ENCODE peak calls at places on chromosomes 7 and 10, in ten cellular contexts. One of them, this sample, is unnamed. For H3K27me3, the result is how much of the 10 kb centered on the place peaks cover.

GRCh38 chr10:3784510-3785250 is at the start of gene KLF6:
- DNase-seq in fibroblast of lung: peak
- DNase-seq in HepG2: no peak
- DNase-seq in dorsolateral prefrontal cortex: peak
- DNase-seq in thyroid gland: peak
- DNase-seq in pancreas: peak
- DNase-seq in ovary: peak
- DNase-seq in adrenal gland: peak
- DNase-seq in GM23248: peak
- DNase-seq in SK-N-SH: peak
- DNase-seq in this sample: peak

GRCh38 chr7:118948508-118948907 is 724.0 kb downstream of the ANKRD7 start:
- DNase-seq in GM23248: no peak
- DNase-seq in pancreas: no peak
- DNase-seq in dorsolateral prefrontal cortex: no peak
- DNase-seq in SK-N-SH: no peak
- DNase-seq in HepG2: no peak
- DNase-seq in ovary: no peak
- DNase-seq in adrenal gland: no peak
- DNase-seq in thyroid gland: no peak
- DNase-seq in fibroblast of lung: no peak
- DNase-seq in this sample: no peak

GRCh38 chr10:125057158-125058001 is 103.0 kb downstream of the CTBP2 start:
- DNase-seq in fibroblast of lung: peak
- DNase-seq in ovary: peak
- DNase-seq in HepG2: no peak
- DNase-seq in GM23248: peak
- DNase-seq in dorsolateral prefrontal cortex: peak
- DNase-seq in SK-N-SH: peak
- DNase-seq in pancreas: no peak
- DNase-seq in adrenal gland: peak
- DNase-seq in thyroid gland: peak
- DNase-seq in this sample: peak

GRCh38 chr7:44333971-44334733 is 8.8 kb upstream of the CAMK2B start:
- DNase-seq in thyroid gland: no peak
- DNase-seq in adrenal gland: no peak
- DNase-seq in pancreas: no peak
- DNase-seq in ovary: no peak
- DNase-seq in dorsolateral prefrontal cortex: peak
- DNase-seq in HepG2: no peak
- DNase-seq in SK-N-SH: no peak
- DNase-seq in fibroblast of lung: no peak
- DNase-seq in GM23248: no peak
- DNase-seq in this sample: no peak

GRCh38 chr10:97314677-97315076 is 4.4 kb upstream of the FRAT1 start:
- DNase-seq in ovary: no peak
- DNase-seq in adrenal gland: no peak
- DNase-seq in HepG2: no peak
- DNase-seq in SK-N-SH: no peak
- DNase-seq in thyroid gland: no peak
- DNase-seq in fibroblast of lung: no peak
- DNase-seq in pancreas: no peak
- DNase-seq in GM23248: peak
- DNase-seq in dorsolateral prefrontal cortex: no peak
- DNase-seq in this sample: no peak

GRCh38 chr10:112792487-112793196 is 157.4 kb upstream of the TCF7L2 start:
- DNase-seq in pancreas: no peak
- DNase-seq in dorsolateral prefrontal cortex: peak
- DNase-seq in fibroblast of lung: peak
- DNase-seq in GM23248: peak
- DNase-seq in SK-N-SH: no peak
- DNase-seq in ovary: no peak
- DNase-seq in HepG2: no peak
- DNase-seq in adrenal gland: no peak
- DNase-seq in thyroid gland: peak
- DNase-seq in this sample: peak

GRCh38 chr10:127577878-127578627 is 28.9 kb downstream of the NPS start:
- DNase-seq in ovary: no peak
- DNase-seq in adrenal gland: no peak
- DNase-seq in fibroblast of lung: no peak
- DNase-seq in SK-N-SH: no peak
- DNase-seq in GM23248: no peak
- DNase-seq in thyroid gland: no peak
- DNase-seq in HepG2: no peak
- DNase-seq in dorsolateral prefrontal cortex: no peak
- DNase-seq in pancreas: no peak
- DNase-seq in this sample: no peak

GRCh38 chr7:23530355-23530754 is 1.4 kb downstream of the TRA2A start:
- DNase-seq in pancreas: no peak
- DNase-seq in thyroid gland: no peak
- DNase-seq in GM23248: peak
- DNase-seq in dorsolateral prefrontal cortex: no peak
- DNase-seq in HepG2: peak
- DNase-seq in ovary: no peak
- DNase-seq in adrenal gland: no peak
- DNase-seq in fibroblast of lung: peak
- DNase-seq in SK-N-SH: peak
- DNase-seq in this sample: no peak

GRCh38 chr7:151896486-151896885 is 19.6 kb upstream of the PRKAG2 start:
- DNase-seq in GM23248: no peak
- DNase-seq in fibroblast of lung: no peak
- DNase-seq in dorsolateral prefrontal cortex: no peak
- DNase-seq in thyroid gland: no peak
- DNase-seq in HepG2: no peak
- DNase-seq in adrenal gland: no peak
- DNase-seq in SK-N-SH: no peak
- DNase-seq in ovary: no peak
- DNase-seq in pancreas: no peak
- DNase-seq in this sample: no peak

GRCh38 chr7:151895695-151896485 is 19.0 kb upstream of the PRKAG2 start:
- DNase-seq in ovary: no peak
- DNase-seq in SK-N-SH: no peak
- DNase-seq in pancreas: no peak
- DNase-seq in adrenal gland: peak
- DNase-seq in GM23248: no peak
- DNase-seq in dorsolateral prefrontal cortex: peak
- DNase-seq in fibroblast of lung: no peak
- DNase-seq in HepG2: no peak
- DNase-seq in thyroid gland: no peak
- DNase-seq in this sample: no peak

GRCh38 chr7:151893405-151893923 is 16.5 kb upstream of the PRKAG2 start:
- DNase-seq in SK-N-SH: no peak
- DNase-seq in adrenal gland: no peak
- DNase-seq in HepG2: no peak
- DNase-seq in pancreas: no peak
- DNase-seq in fibroblast of lung: no peak
- DNase-seq in ovary: no peak
- DNase-seq in thyroid gland: no peak
- DNase-seq in GM23248: no peak
- DNase-seq in dorsolateral prefrontal cortex: no peak
- DNase-seq in this sample: no peak

GRCh38 chr7:151895008-151895661 is 18.2 kb upstream of the PRKAG2 start:
- DNase-seq in SK-N-SH: no peak
- DNase-seq in fibroblast of lung: no peak
- DNase-seq in GM23248: no peak
- DNase-seq in adrenal gland: no peak
- DNase-seq in HepG2: no peak
- DNase-seq in dorsolateral prefrontal cortex: no peak
- DNase-seq in thyroid gland: no peak
- DNase-seq in pancreas: no peak
- DNase-seq in ovary: no peak
- DNase-seq in this sample: no peak

GRCh38 chr7:151894131-151895007 is 17.5 kb upstream of the PRKAG2 start:
- DNase-seq in thyroid gland: no peak
- DNase-seq in HepG2: no peak
- DNase-seq in pancreas: no peak
- DNase-seq in dorsolateral prefrontal cortex: no peak
- DNase-seq in fibroblast of lung: no peak
- DNase-seq in GM23248: no peak
- DNase-seq in adrenal gland: no peak
- DNase-seq in SK-N-SH: no peak
- DNase-seq in ovary: no peak
- DNase-seq in this sample: no peak
- H3K4me3 ChIP-seq in thyroid gland: no peak
- H3K4me3 ChIP-seq in HepG2: no peak
- H3K4me3 ChIP-seq in pancreas: no peak
- H3K4me3 ChIP-seq in dorsolateral prefrontal cortex: no peak
- H3K4me3 ChIP-seq in fibroblast of lung: no peak
- H3K4me3 ChIP-seq in GM23248: no peak
- H3K4me3 ChIP-seq in adrenal gland: no peak
- H3K4me3 ChIP-seq in SK-N-SH: no peak
- H3K4me3 ChIP-seq in ovary: no peak
- H3K4me3 ChIP-seq in this sample: no peak

GRCh38 chr10:119545310-119545709 is 2.8 kb upstream of the RGS10 start:
- DNase-seq in fibroblast of lung: no peak
- DNase-seq in adrenal gland: no peak
- DNase-seq in GM23248: no peak
- DNase-seq in HepG2: no peak
- DNase-seq in dorsolateral prefrontal cortex: no peak
- DNase-seq in ovary: no peak
- DNase-seq in thyroid gland: no peak
- DNase-seq in pancreas: no peak
- DNase-seq in SK-N-SH: no peak
- DNase-seq in this sample: no peak
- H3K27me3 ChIP-seq in fibroblast of lung: under half
- H3K27me3 ChIP-seq in adrenal gland: under half
- H3K27me3 ChIP-seq in GM23248: under half
- H3K27me3 ChIP-seq in HepG2: under half
- H3K27me3 ChIP-seq in dorsolateral prefrontal cortex: under half
- H3K27me3 ChIP-seq in ovary: under half
- H3K27me3 ChIP-seq in thyroid gland: under half
- H3K27me3 ChIP-seq in pancreas: under half
- H3K27me3 ChIP-seq in SK-N-SH: under half
- H3K27me3 ChIP-seq in this sample: under half

DNA sequence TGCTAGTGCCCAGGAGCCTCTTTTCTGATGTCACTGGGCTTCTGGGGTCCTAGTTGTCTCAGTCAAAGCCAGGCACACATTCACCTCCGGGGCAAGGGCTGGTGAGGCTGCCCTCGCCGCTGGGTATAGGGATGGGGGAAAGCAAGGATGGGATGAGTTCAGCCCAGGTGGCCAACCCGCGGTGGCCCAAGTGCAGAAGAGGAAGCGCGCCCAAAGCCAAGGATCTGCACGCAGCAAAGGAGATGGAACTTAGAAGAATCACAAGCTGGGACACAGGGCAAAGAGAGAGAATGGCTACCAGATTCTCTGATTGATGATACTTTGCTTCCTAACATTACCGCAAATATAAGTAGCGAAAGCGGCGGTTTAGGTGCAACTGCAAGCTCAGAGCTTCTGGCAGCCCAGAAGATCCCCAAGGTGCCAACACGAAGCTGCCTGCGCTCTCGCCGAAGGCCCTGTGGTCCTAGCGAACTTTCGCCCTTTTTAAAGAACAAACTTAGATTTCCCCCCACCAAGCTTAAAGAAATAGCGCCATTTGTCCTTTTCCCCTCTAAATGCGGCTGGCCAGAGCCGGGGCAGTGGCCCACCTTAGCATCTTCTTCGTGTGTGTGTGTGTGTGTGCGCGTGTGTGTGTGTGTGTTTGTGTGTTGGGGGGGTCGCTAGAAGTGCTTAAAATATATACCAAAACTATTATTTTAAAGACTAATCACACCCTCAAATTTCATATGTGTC is 911 bp upstream of the MKX start:
- DNase-seq in ovary: no peak
- DNase-seq in HepG2: no peak
- DNase-seq in adrenal gland: no peak
- DNase-seq in dorsolateral prefrontal cortex: no peak
- DNase-seq in pancreas: no peak
- DNase-seq in fibroblast of lung: no peak
- DNase-seq in thyroid gland: no peak
- DNase-seq in SK-N-SH: no peak
- DNase-seq in GM23248: peak
- DNase-seq in this sample: no peak
- H3K4me3 ChIP-seq in ovary: peak
- H3K4me3 ChIP-seq in HepG2: no peak
- H3K4me3 ChIP-seq in adrenal gland: peak
- H3K4me3 ChIP-seq in dorsolateral prefrontal cortex: peak
- H3K4me3 ChIP-seq in pancreas: peak
- H3K4me3 ChIP-seq in fibroblast of lung: no peak
- H3K4me3 ChIP-seq in thyroid gland: peak
- H3K4me3 ChIP-seq in SK-N-SH: no peak
- H3K4me3 ChIP-seq in GM23248: peak
- H3K4me3 ChIP-seq in this sample: peak

GRCh38 chr7:20798694-20799121 is 12.0 kb upstream of the SP8 start:
- DNase-seq in thyroid gland: no peak
- DNase-seq in ovary: no peak
- DNase-seq in fibroblast of lung: no peak
- DNase-seq in HepG2: no peak
- DNase-seq in pancreas: no peak
- DNase-seq in dorsolateral prefrontal cortex: no peak
- DNase-seq in SK-N-SH: no peak
- DNase-seq in adrenal gland: no peak
- DNase-seq in GM23248: no peak
- DNase-seq in this sample: no peak

GRCh38 chr7:20796565-20796964 is 9.9 kb upstream of the SP8 start:
- DNase-seq in adrenal gland: no peak
- DNase-seq in dorsolateral prefrontal cortex: no peak
- DNase-seq in ovary: no peak
- DNase-seq in SK-N-SH: no peak
- DNase-seq in thyroid gland: no peak
- DNase-seq in HepG2: no peak
- DNase-seq in pancreas: no peak
- DNase-seq in GM23248: no peak
- DNase-seq in fibroblast of lung: no peak
- DNase-seq in this sample: no peak

GRCh38 chr7:20795881-20796280 is 9.2 kb upstream of the SP8 start:
- DNase-seq in ovary: no peak
- DNase-seq in HepG2: no peak
- DNase-seq in fibroblast of lung: no peak
- DNase-seq in SK-N-SH: no peak
- DNase-seq in GM23248: no peak
- DNase-seq in dorsolateral prefrontal cortex: no peak
- DNase-seq in adrenal gland: no peak
- DNase-seq in pancreas: no peak
- DNase-seq in thyroid gland: no peak
- DNase-seq in this sample: no peak

GRCh38 chr7:20798081-20798693 is 11.5 kb upstream of the SP8 start:
- DNase-seq in HepG2: no peak
- DNase-seq in adrenal gland: peak
- DNase-seq in dorsolateral prefrontal cortex: no peak
- DNase-seq in SK-N-SH: peak
- DNase-seq in ovary: no peak
- DNase-seq in fibroblast of lung: no peak
- DNase-seq in pancreas: peak
- DNase-seq in thyroid gland: no peak
- DNase-seq in GM23248: peak
- DNase-seq in this sample: peak

DNA sequence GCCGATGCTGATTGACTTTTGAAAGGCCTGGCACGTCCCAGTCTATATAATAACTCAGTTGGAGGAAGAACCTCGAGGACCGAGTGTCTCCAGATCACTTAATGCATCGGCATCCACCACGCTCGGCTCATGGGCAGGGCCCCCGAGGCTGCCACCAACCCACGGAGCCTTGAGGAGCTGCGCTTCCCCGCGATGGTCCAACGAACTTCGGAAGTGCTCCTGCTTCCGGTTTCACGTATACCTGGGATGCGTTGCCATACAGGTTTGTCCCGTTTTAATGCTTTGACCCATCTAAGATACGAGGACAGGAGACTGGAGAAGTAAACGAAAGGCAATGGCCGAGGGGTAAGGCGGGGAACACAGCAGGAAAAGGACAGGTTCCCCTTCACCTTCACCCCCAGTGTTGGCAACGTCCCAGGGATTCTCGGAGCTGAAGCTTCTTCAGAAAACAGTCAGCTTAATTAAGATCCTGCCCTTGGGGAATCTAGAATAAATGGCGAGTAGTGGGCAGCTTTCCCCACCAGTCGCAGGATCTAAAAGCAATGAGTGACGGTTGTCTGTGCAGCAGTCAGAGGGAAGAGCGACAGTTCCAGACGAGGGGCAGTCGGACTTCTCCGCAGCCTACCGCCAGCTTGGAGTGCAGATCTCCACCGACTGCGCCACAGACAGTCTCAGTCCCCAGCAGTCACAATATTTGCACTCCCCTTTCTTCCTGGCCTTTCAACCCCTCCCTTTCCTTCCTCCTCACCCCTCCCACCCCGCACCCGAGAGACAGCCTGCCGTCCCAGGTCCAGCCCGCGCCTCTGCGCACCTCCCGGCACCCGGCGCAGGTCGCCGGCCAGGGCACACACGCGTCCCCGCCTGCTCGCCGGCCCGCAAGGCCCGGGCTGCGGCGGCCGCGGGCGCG is 10.7 kb upstream of the SP8 start:
- DNase-seq in fibroblast of lung: no peak
- DNase-seq in adrenal gland: peak
- DNase-seq in GM23248: no peak
- DNase-seq in HepG2: no peak
- DNase-seq in dorsolateral prefrontal cortex: no peak
- DNase-seq in thyroid gland: no peak
- DNase-seq in ovary: no peak
- DNase-seq in SK-N-SH: no peak
- DNase-seq in pancreas: peak
- DNase-seq in this sample: no peak
- H3K27me3 ChIP-seq in fibroblast of lung: under half
- H3K27me3 ChIP-seq in adrenal gland: half or more
- H3K27me3 ChIP-seq in GM23248: half or more
- H3K27me3 ChIP-seq in HepG2: under half
- H3K27me3 ChIP-seq in dorsolateral prefrontal cortex: half or more
- H3K27me3 ChIP-seq in thyroid gland: half or more
- H3K27me3 ChIP-seq in ovary: under half
- H3K27me3 ChIP-seq in SK-N-SH: half or more
- H3K27me3 ChIP-seq in pancreas: under half
- H3K27me3 ChIP-seq in this sample: under half

This sample was measured in MG63.